ENCODE peak calls at places on chromosomes 5 and 9, in five cellular contexts. One of them, this sample, is unnamed.

GRCh38 chr5:14450055-14450524 is 131.5 kb upstream of the OTULINL start:
- DNase-seq in K562: peak; percentile 5
- DNase-seq in SK-N-SH: no peak
- DNase-seq in HepG2: no peak
- DNase-seq in GM12878: no peak
- DNase-seq in this sample: no peak

GRCh38 chr5:173472164-173472563 is 143.9 kb upstream of the STC2 start:
- DNase-seq in K562: no peak
- DNase-seq in SK-N-SH: no peak
- DNase-seq in HepG2: peak; percentile 90
- DNase-seq in GM12878: no peak
- DNase-seq in this sample: no peak

GRCh38 chr5:178292826-178293205 is 60.2 kb upstream of the PHYKPL start:
- DNase-seq in K562: no peak
- DNase-seq in SK-N-SH: no peak
- DNase-seq in HepG2: no peak
- DNase-seq in GM12878: no peak
- DNase-seq in this sample: no peak

GRCh38 chr5:176891331-176891958 is 7.7 kb downstream of the HK3 start:
- DNase-seq in K562: no peak
- DNase-seq in SK-N-SH: no peak
- DNase-seq in HepG2: no peak
- DNase-seq in GM12878: no peak
- DNase-seq in this sample: no peak

GRCh38 chr5:75020016-75020656 is 32.2 kb downstream of the GCNT4 start:
- DNase-seq in K562: no peak
- DNase-seq in SK-N-SH: no peak
- DNase-seq in HepG2: peak; percentile 48
- DNase-seq in GM12878: no peak
- DNase-seq in this sample: no peak

GRCh38 chr5:17305964-17306725 is 88.7 kb downstream of the BASP1 start:
- DNase-seq in K562: no peak
- DNase-seq in SK-N-SH: no peak
- DNase-seq in HepG2: peak; percentile 9
- DNase-seq in GM12878: no peak
- DNase-seq in this sample: peak; percentile 49

GRCh38 chr5:60823574-60823973 is 20.5 kb downstream of the ELOVL7 start:
- DNase-seq in K562: no peak
- DNase-seq in SK-N-SH: no peak
- DNase-seq in HepG2: no peak
- DNase-seq in GM12878: no peak
- DNase-seq in this sample: no peak

GRCh38 chr9:123637940-123638634 is 282.1 kb downstream of the CRB2 start:
- DNase-seq in K562: peak; percentile 20
- DNase-seq in SK-N-SH: no peak
- DNase-seq in HepG2: no peak
- DNase-seq in GM12878: peak; percentile 75
- DNase-seq in this sample: no peak

GRCh38 chr9:124222918-124223720 is 34.6 kb upstream of the NEK6 start:
- DNase-seq in K562: no peak
- DNase-seq in SK-N-SH: no peak
- DNase-seq in HepG2: peak; percentile 96
- DNase-seq in GM12878: no peak
- DNase-seq in this sample: no peak

GRCh38 chr9:97993000-97993399 is 9.9 kb downstream of the ANP32B start:
- DNase-seq in K562: no peak
- DNase-seq in SK-N-SH: no peak
- DNase-seq in HepG2: no peak
- DNase-seq in GM12878: no peak
- DNase-seq in this sample: no peak

GRCh38 chr5:82352146-82352791 is 74.1 kb upstream of the RPS23 start:
- DNase-seq in K562: peak; percentile 30
- DNase-seq in SK-N-SH: no peak
- DNase-seq in HepG2: no peak
- DNase-seq in GM12878: no peak
- DNase-seq in this sample: no peak

DNA sequence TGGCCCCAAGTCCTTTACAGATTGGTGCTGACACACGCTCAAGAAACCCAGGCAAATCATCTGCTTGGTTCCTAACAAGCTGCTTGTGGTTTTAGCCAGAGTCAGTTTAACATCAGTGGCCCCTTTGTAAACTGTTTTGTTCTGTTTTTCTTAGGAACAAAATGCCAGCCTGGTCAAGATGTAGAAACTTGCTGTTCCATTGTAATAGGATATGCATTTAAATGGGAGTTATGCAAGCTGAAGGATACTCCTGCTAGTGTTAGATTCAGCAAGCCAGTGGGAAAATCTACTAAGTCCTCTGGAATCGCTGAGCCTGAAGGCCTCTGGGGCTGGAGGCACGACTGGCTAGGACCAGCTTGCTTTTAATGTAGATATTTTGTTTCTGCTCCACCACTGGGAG is 391.1 kb downstream of the TLE4 start:
- DNase-seq in K562: no peak
- DNase-seq in SK-N-SH: no peak
- DNase-seq in HepG2: no peak
- DNase-seq in GM12878: no peak
- DNase-seq in this sample: no peak
- TF ChIP-seq FOXM1 in K562: no peak
- TF ChIP-seq FOXM1 in SK-N-SH: no peak
- TF ChIP-seq FOXM1 in HepG2: no peak
- TF ChIP-seq FOXM1 in GM12878: no peak
- TF ChIP-seq FOXM1 in this sample: no peak

GRCh38 chr5:135031813-135032612 is 2.0 kb downstream of the PITX1 start:
- DNase-seq in K562: peak; percentile 35
- DNase-seq in SK-N-SH: no peak
- DNase-seq in HepG2: peak; percentile 43
- DNase-seq in GM12878: no peak
- DNase-seq in this sample: no peak

GRCh38 chr5:135030691-135031145 is 3.3 kb downstream of the PITX1 start:
- DNase-seq in K562: no peak
- DNase-seq in SK-N-SH: no peak
- DNase-seq in HepG2: no peak
- DNase-seq in GM12878: no peak
- DNase-seq in this sample: no peak

GRCh38 chr5:135030123-135030517 is 3.9 kb downstream of the PITX1 start:
- DNase-seq in K562: no peak
- DNase-seq in SK-N-SH: no peak
- DNase-seq in HepG2: no peak
- DNase-seq in GM12878: no peak
- DNase-seq in this sample: no peak

GRCh38 chr5:135032613-135033025 is 1.4 kb downstream of the PITX1 start:
- DNase-seq in K562: no peak
- DNase-seq in SK-N-SH: no peak
- DNase-seq in HepG2: no peak
- DNase-seq in GM12878: no peak
- DNase-seq in this sample: no peak

DNA sequence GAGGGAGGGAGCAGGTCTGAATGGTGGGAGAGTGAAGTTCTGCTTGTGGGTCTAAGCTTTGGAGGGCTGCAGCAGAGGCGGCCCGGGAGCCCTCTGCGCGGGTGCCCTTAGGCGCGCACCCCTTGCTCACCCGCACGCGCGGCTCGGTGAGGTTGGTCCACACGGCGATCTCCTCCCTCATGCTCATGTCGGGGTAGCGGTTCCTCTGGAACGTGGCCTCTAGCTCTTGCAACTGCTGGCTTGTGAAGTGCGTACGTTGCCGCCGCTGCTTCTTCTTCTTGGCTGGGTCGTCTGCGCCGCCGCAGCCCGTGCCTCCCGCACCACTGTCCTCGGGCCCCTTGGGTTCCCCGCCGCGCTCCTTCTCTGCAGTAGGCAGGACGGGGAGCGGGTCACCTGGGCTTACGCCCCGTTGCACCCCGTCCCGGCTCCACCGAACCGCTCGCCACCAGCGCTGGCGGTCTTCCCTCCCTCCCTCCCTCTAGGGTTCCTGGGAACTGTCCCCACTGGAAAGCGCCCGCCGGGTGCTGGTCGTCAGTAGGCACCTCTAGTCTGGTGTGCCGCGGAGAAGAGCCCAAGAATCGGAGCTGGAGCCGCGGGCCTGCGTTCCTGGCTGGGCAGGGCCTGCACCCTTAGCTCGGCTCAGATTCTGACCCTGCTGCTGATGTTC is 2.7 kb downstream of the PITX1 start:
- DNase-seq in K562: no peak
- DNase-seq in SK-N-SH: peak; percentile 56
- DNase-seq in HepG2: no peak
- DNase-seq in GM12878: no peak
- DNase-seq in this sample: no peak
- TF ChIP-seq FOXM1 in K562: no peak
- TF ChIP-seq FOXM1 in SK-N-SH: no peak
- TF ChIP-seq FOXM1 in HepG2: no peak
- TF ChIP-seq FOXM1 in GM12878: no peak
- TF ChIP-seq FOXM1 in this sample: no peak

DNA sequence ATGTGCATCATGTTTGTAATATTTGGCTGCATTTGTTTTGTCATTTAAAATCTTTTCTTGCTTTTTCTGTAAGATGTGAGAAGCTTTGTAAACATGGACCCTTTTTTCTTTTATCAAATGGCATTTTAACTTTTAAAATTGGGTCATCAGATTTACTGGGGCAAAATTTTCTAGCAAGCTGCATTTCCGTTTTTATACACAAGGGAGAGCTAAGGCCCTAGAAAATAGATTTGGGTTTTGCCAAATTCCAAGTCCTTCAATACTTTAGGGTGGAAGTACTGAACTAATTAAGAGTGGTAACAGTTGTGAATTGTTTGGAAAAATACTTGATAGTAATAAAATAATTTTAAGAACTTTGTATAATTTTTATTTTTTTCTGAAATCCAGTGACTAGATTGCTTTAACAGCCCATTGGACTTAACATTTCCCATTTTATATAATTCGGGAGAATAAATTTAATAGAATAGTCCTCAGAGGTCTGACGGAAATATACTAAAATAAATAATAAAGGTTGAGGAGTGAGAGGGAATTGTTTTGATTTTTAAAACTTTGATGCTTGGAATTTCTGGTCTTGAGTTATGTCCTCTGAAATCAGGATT is 117.4 kb downstream of the SMARCA2 start:
- DNase-seq in K562: peak; percentile 2
- DNase-seq in SK-N-SH: peak; percentile 44
- DNase-seq in HepG2: no peak
- DNase-seq in GM12878: no peak
- DNase-seq in this sample: peak; percentile 7
- TF ChIP-seq FOXM1 in K562: no peak
- TF ChIP-seq FOXM1 in SK-N-SH: no peak
- TF ChIP-seq FOXM1 in HepG2: no peak
- TF ChIP-seq FOXM1 in GM12878: no peak
- TF ChIP-seq FOXM1 in this sample: no peak

DNA sequence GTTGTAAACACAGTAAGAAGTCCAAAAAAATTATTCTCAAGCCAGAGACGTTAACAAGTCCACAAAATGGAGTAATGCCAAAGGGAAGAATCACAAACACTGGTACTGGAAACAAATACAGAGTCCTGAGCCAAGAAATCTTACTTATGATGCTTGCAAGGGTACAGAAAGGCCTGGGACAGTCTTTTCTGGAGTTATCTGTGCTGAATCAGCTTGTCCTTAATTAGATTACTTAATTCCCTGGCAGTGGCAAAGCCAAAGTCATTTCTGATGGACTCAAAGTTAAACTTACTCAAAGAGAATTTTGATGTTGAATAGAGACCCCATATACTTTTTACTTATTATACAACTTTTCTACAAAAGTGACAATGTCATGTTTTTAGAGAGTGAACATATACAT is 610.5 kb upstream of the ITGA1 start:
- DNase-seq in K562: no peak
- DNase-seq in SK-N-SH: peak; percentile 3
- DNase-seq in HepG2: no peak
- DNase-seq in GM12878: no peak
- DNase-seq in this sample: no peak
- TF ChIP-seq FOXM1 in K562: no peak
- TF ChIP-seq FOXM1 in SK-N-SH: no peak
- TF ChIP-seq FOXM1 in HepG2: no peak
- TF ChIP-seq FOXM1 in GM12878: no peak
- TF ChIP-seq FOXM1 in this sample: no peak

DNA sequence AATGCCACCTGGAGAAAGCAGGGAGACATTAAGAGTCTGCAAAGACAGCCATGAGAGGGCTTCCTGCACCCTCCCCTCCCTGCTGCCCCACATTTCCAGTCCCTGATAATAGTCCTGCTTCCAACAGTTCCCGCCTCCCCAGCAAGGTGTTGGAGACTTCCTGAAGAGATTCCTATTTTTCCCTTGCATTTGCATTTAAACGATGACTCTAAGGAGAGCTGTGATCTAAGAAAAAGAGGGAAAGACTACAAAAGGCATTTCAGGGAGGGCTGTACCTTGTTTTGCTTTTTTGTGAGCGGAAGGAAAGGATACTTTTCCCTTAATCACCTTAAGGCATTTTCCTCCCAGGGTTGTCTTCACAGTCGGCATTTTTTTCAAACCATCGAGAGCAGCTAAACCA is 62.1 kb downstream of the GAS1 start:
- DNase-seq in K562: no peak
- DNase-seq in SK-N-SH: no peak
- DNase-seq in HepG2: no peak
- DNase-seq in GM12878: no peak
- DNase-seq in this sample: no peak
- TF ChIP-seq FOXM1 in K562: no peak
- TF ChIP-seq FOXM1 in SK-N-SH: no peak
- TF ChIP-seq FOXM1 in HepG2: no peak
- TF ChIP-seq FOXM1 in GM12878: no peak
- TF ChIP-seq FOXM1 in this sample: no peak

GRCh38 chr9:73039253-73039915 is 86.5 kb upstream of the ALDH1A1 start:
- DNase-seq in K562: no peak
- DNase-seq in SK-N-SH: no peak
- DNase-seq in HepG2: no peak
- DNase-seq in GM12878: no peak
- DNase-seq in this sample: no peak

GRCh38 chr9:73038613-73039012 is 85.8 kb upstream of the ALDH1A1 start:
- DNase-seq in K562: peak; percentile 53
- DNase-seq in SK-N-SH: no peak
- DNase-seq in HepG2: no peak
- DNase-seq in GM12878: no peak
- DNase-seq in this sample: no peak

GRCh38 chr9:73038089-73038509 is 85.2 kb upstream of the ALDH1A1 start:
- DNase-seq in K562: no peak
- DNase-seq in SK-N-SH: no peak
- DNase-seq in HepG2: peak; percentile 45
- DNase-seq in GM12878: no peak
- DNase-seq in this sample: no peak

GRCh38 chr9:73039916-73040263 is 87.0 kb upstream of the ALDH1A1 start:
- DNase-seq in K562: no peak
- DNase-seq in SK-N-SH: no peak
- DNase-seq in HepG2: no peak
- DNase-seq in GM12878: no peak
- DNase-seq in this sample: no peak

GRCh38 chr9:73042155-73042554 is 89.3 kb upstream of the ALDH1A1 start:
- DNase-seq in K562: no peak
- DNase-seq in SK-N-SH: no peak
- DNase-seq in HepG2: no peak
- DNase-seq in GM12878: no peak
- DNase-seq in this sample: no peak
- TF ChIP-seq FOXM1 in K562: no peak
- TF ChIP-seq FOXM1 in SK-N-SH: no peak
- TF ChIP-seq FOXM1 in HepG2: no peak
- TF ChIP-seq FOXM1 in GM12878: no peak
- TF ChIP-seq FOXM1 in this sample: no peak

This sample was measured in HEK293T.